ENCODE peak calls at places on chromosomes 13 and 19, in four cellular contexts. V is tibial nerve, W is upper lobe of right lung, B is pancreas. K is an unnamed sample.

GRCh38 chr13:38763446-38764381 is 76.8 kb downstream of the FREM2 start:
- DNase-seq in W (no peak), V (no peak), B (no peak), K (no peak)

GRCh38 chr19:18832331-18833140 is 777 bp downstream of the UPF1 start:
- DNase-seq in V (no peak), W (no peak), B (no peak), K (no peak)

GRCh38 chr19:18745012-18745735 is 45.9 kb downstream of the COMP start:
- DNase-seq in V (no peak), B (no peak), W (no peak), K (no peak)

GRCh38 chr13:80242728-80243427 is 98.0 kb downstream of the SPRY2 start:
- DNase-seq in V (no peak), W (no peak), B (no peak), K (no peak)

GRCh38 chr13:46232281-46232680 is 20.6 kb downstream of the LRRC63 start:
- DNase-seq in B (no peak), V (no peak), W (no peak), K (no peak)

GRCh38 chr19:36686365-36687213 is 823 bp upstream of the ZNF567 start:
- DNase-seq in V (no peak), W (no peak), B (peak; percentile 63), K (peak; percentile 25)

GRCh38 chr19:2387367-2388288 is 27.6 kb downstream of the TMPRSS9 start:
- DNase-seq in B (no peak), V (no peak), W (no peak), K (no peak)

GRCh38 chr13:54261856-54262255 is 1233.2 kb downstream of the OLFM4 start:
- DNase-seq in W (no peak), B (no peak), V (no peak), K (no peak)

GRCh38 chr19:369256-369655 is 24.7 kb upstream of the MIER2 start:
- DNase-seq in V (no peak), W (no peak), B (no peak), K (no peak)

GRCh38 chr13:99257291-99257690 is 888 bp downstream of the GPR18 start:
- DNase-seq in V (no peak), B (no peak), W (no peak), K (no peak)

GRCh38 chr19:41808663-41809566 is 12.5 kb downstream of the CEACAM3 start:
- DNase-seq in V (peak; percentile 14), B (no peak), W (peak; percentile 65), K (peak; percentile 23)

GRCh38 chr19:41447732-41448332 is 4.9 kb downstream of the ERICH4 start:
- DNase-seq in B (no peak), V (no peak), W (no peak), K (no peak)

GRCh38 chr13:47085346-47085745 is 188.5 kb upstream of the HTR2A start:
- DNase-seq in W (no peak), V (no peak), B (no peak), K (no peak)

GRCh38 chr19:39919976-39920375 is 14.5 kb downstream of the FCGBP start:
- DNase-seq in W (peak; percentile 28), B (no peak), V (no peak), K (no peak)

GRCh38 chr13:98390086-98390697 is 186.7 kb downstream of the STK24 start:
- DNase-seq in W (no peak), V (no peak), B (no peak), K (peak; percentile 20)

GRCh38 chr19:4232614-4233281 is 3.4 kb downstream of the EBI3 start:
- DNase-seq in B (no peak), W (no peak), V (no peak), K (no peak)

GRCh38 chr13:27367570-27367969 is 56.8 kb upstream of the GTF3A start:
- DNase-seq in W (no peak), B (no peak), V (no peak), K (no peak)

GRCh38 chr13:93534181-93534700 is 307.6 kb downstream of the GPC6 start:
- DNase-seq in V (no peak), W (no peak), B (no peak), K (no peak)

GRCh38 chr13:32403108-32403507 is 24.8 kb downstream of the N4BP2L1 start:
- DNase-seq in W (no peak), V (no peak), B (no peak), K (no peak)

GRCh38 chr19:3979289-3979673 is 6.0 kb downstream of the EEF2 start:
- DNase-seq in W (no peak), V (no peak), B (no peak), K (no peak)

GRCh38 chr13:41541142-41541938 is 84.0 kb downstream of the RGCC start:
- DNase-seq in W (no peak), V (no peak), B (no peak), K (no peak)

GRCh38 chr19:1173160-1173844 is 766 bp downstream of the SBNO2 start:
- DNase-seq in W (peak; percentile 78), B (peak; percentile 69), V (no peak), K (no peak)

GRCh38 chr19:3094638-3095374 is 644 bp downstream of the GNA11 start:
- DNase-seq in W (peak; percentile 68), V (no peak), B (no peak), K (no peak)

GRCh38 chr19:14367016-14367415 is 14.2 kb upstream of the ADGRE5 start:
- DNase-seq in W (no peak), B (no peak), V (no peak), K (no peak)

GRCh38 chr13:106796280-106797047 is 228.5 kb upstream of the ARGLU1 start:
- DNase-seq in B (no peak), V (no peak), W (no peak), K (no peak)

GRCh38 chr19:5106971-5107370 is 138.1 kb downstream of the KDM4B start:
- DNase-seq in B (no peak), V (no peak), W (no peak), K (no peak)

GRCh38 chr13:74278901-74279300 is 144.7 kb upstream of the KLF12 start:
- DNase-seq in V (no peak), W (no peak), B (no peak), K (no peak)

GRCh38 chr19:7658219-7658686 is 10.6 kb upstream of the RETN start:
- DNase-seq in V (no peak), W (no peak), B (no peak), K (no peak)

GRCh38 chr19:55642153-55643002 is 1.1 kb upstream of the ZNF581 start:
- DNase-seq in V (no peak), B (no peak), W (peak; percentile 80), K (peak; percentile 35)

GRCh38 chr19:39372047-39372802 is 18.7 kb downstream of the PAF1 start:
- DNase-seq in W (peak; percentile 74), B (no peak), V (peak; percentile 87), K (peak; percentile 70)

GRCh38 chr13:45372189-45373115 is 31.5 kb upstream of the TPT1 start:
- DNase-seq in W (no peak), V (no peak), B (no peak), K (no peak)

GRCh38 chr13:40660270-40660669 is 6.2 kb downstream of the FOXO1 start:
- DNase-seq in B (no peak), W (no peak), V (no peak), K (no peak)

GRCh38 chr19:30132312-30133075 is 190.5 kb downstream of the URI1 start:
- DNase-seq in V (no peak), W (peak; percentile 43), B (peak; percentile 26), K (no peak)
- H3K27ac ChIP-seq in V (no peak overlapping the region), W (no peak overlapping the region), B (no peak overlapping the region), K (no peak overlapping the region)

GRCh38 chr19:51292971-51293370 is 18.5 kb upstream of the IGLON5 start:
- DNase-seq in V (no peak), B (no peak), W (no peak), K (peak; percentile 18)
- H3K4me1 ChIP-seq in V (no peaks in the 10 kb centered on the region), B (no peaks in the 10 kb centered on the region), W (no peaks in the 10 kb centered on the region), K (no peaks in the 10 kb centered on the region)

GRCh38 chr13:102374726-102375125 is 27.1 kb downstream of the FGF14 start:
- DNase-seq in B (no peak), V (no peak), W (no peak), K (no peak)
- H3K27ac ChIP-seq in B (no peak overlapping the region), V (no peak overlapping the region), W (no peak overlapping the region), K (no peak overlapping the region)

DNA sequence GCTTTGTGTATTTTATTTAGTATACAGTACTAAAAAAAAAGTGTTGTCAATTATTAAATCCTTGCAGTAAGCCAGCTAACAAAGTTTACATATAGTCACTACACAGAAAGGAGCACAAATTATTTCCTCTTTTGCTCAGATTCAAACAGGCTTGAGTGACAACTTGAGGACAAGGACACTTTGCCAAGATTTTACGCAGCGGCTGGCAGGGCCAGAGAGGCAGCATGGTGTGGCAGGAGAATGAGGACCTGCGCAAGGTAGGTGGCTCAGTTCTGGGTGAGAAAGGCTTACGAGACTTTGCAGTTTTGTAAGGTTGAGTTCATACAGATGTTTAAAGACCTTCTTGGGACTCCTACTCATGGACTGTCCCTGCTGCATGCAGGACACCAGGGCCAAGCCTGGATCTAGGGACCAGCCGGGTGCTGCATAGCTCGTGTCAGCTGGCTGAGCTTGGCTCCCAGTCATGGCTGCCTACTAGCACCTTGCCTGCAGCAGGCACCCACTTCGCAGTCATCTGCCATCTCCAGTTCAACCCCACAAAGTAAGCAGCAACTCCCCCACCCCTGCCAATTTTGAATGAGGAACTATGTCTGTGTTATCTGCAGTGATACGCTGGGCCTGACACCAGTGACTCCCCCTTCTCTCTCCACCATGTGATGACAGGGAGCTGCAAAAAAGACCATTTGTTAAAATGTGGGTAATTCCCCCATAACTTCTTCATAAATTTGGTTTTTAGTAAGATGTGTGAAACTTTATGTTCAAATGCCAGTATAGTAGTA is 3.7 kb upstream of the TUBA3C start:
- DNase-seq in V (no peak), B (no peak), W (no peak), K (no peak)
- H3K4me1 ChIP-seq in V (no peaks in the 10 kb centered on the region), B (no peaks in the 10 kb centered on the region), W (no peaks in the 10 kb centered on the region), K (no peaks in the 10 kb centered on the region)